ENCODE peak calls at places on chromosomes 4 and X, in six cellular contexts. T is IMR-90, U is Calu3, N is activated B cell treated with CpG ODN at 0.5 μM for 24 hours, V is psoas muscle, Q is stomach. D is an unnamed sample.

GRCh38 chrX:108000751-108001150 is 18.6 kb upstream of the TEX13B start:
- DNase-seq in T (no peak), U (no peak), N (no peak), V (peak), Q (no peak), D (no peak)

GRCh38 chr4:156949373-156949814 is 22.2 kb downstream of the PDGFC start:
- DNase-seq in T (peak), U (no peak), N (no peak), V (no peak), Q (no peak), D (no peak)

GRCh38 chr4:165318982-165319381 is 8.5 kb upstream of the MSMO1 start:
- DNase-seq in T (no peak), U (no peak), N (no peak), V (no peak), Q (no peak), D (no peak)

GRCh38 chrX:20623448-20623847 is 356.7 kb upstream of the RPS6KA3 start:
- DNase-seq in T (no peak), U (no peak), N (no peak), V (no peak), Q (no peak), D (no peak)

GRCh38 chr4:168979338-168979737 is 30.7 kb downstream of the CBR4 start:
- DNase-seq in T (no peak), U (no peak), N (no peak), V (no peak), Q (no peak), D (no peak)

GRCh38 chrX:372856-373640 is 13.7 kb downstream of the PPP2R3B start:
- DNase-seq in T (peak), U (no peak), N (no peak), V (no peak), Q (no peak), D (no peak)

GRCh38 chrX:68685722-68686683 is 38.5 kb downstream of the STARD8 start:
- DNase-seq in T (peak), U (no peak), N (no peak), V (peak), Q (no peak), D (no peak)

GRCh38 chrX:69028006-69028760 is 137.1 kb downstream of the PJA1 start:
- DNase-seq in T (no peak), U (no peak), N (no peak), V (no peak), Q (no peak), D (peak)

GRCh38 chrX:151239748-151240147 is 63.4 kb downstream of the GPR50 start:
- DNase-seq in T (no peak), U (no peak), N (no peak), V (no peak), Q (no peak), D (no peak)

GRCh38 chr4:155134136-155134535 is 74.3 kb upstream of the NPY2R start:
- DNase-seq in T (no peak), U (no peak), N (no peak), V (no peak), Q (no peak), D (no peak)

GRCh38 chr4:10084651-10085320 is 31.8 kb downstream of the WDR1 start:
- DNase-seq in T (no peak), U (no peak), N (no peak), V (no peak), Q (no peak), D (no peak)

GRCh38 chr4:13821522-13821921 is 194.0 kb upstream of the BOD1L1 start:
- DNase-seq in T (no peak), U (no peak), N (no peak), V (no peak), Q (no peak), D (no peak)
- TF ChIP-seq CTCF in T (peak), U (no peak), N (no peak), V (no peak), Q (no peak), D (no peak)

DNA sequence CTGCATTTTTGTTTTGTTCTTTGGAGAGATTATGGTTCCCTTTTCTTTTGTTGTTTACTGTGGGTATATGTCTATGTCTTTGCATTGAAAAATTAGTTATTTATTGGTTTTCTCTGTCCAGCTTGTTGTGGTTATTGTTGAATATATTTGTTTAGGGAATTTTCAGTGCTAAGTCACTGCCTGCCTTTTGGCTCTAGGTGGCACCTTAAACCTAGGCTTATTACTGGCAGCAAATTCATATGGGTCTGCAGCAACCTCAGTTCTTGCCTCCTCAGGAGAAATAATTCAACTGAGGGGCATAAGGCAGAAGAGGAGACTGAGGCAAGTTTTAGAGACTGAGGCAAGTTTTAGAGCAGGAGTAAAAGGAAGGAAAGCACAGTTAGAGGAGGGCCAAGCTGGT is 1157.3 kb upstream of the AGA start:
- DNase-seq in T (no peak), U (peak), N (no peak), V (no peak), Q (no peak), D (no peak)
- TF ChIP-seq CTCF in T (no peak), U (no peak), N (no peak), V (no peak), Q (no peak), D (peak)

GRCh38 chr4:73258668-73259551 is at the start of gene ANKRD17:
- DNase-seq in T (peak), U (peak), N (peak), V (peak), Q (peak), D (peak)

GRCh38 chr4:73257242-73257994 is 1.2 kb downstream of the ANKRD17 start:
- DNase-seq in T (peak), U (peak), N (no peak), V (peak), Q (peak), D (no peak)

GRCh38 chr4:73259552-73260140 is 1.0 kb upstream of the ANKRD17 start:
- DNase-seq in T (no peak), U (no peak), N (no peak), V (no peak), Q (no peak), D (no peak)

GRCh38 chr4:73257995-73258667 is 467 bp downstream of the ANKRD17 start:
- DNase-seq in T (peak), U (no peak), N (no peak), V (no peak), Q (no peak), D (no peak)
- TF ChIP-seq CTCF in T (peak), U (no peak), N (no peak), V (peak), Q (no peak), D (no peak)

DNA sequence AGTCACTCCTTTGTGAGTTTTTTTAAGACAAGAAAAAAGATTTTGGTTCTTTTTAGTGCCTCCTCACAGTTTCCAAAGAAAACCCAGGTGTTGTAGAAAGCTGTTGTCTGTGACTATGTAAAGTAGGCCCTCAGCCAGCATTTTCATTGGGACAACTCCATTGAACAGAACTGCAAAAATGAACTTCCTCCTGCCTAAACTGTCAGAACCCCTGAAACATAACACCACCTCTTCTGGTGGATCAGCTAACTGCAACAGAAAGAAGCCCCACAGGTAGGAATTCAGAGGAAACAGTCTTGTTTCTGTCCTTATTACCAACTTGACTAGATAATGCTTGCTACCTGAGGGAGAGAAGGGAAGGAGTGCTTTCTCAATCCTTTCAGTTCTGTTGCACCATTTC is 3.4 kb upstream of the ATP11C start:
- DNase-seq in T (no peak), U (no peak), N (no peak), V (no peak), Q (no peak), D (no peak)
- TF ChIP-seq CTCF in T (no peak), U (no peak), N (no peak), V (no peak), Q (no peak), D (no peak)

GRCh38 chr4:182746876-182747275 is 170.3 kb downstream of the DCTD start:
- DNase-seq in T (no peak), U (no peak), N (no peak), V (no peak), Q (no peak), D (no peak)

GRCh38 chr4:182752158-182752910 is 164.9 kb downstream of the DCTD start:
- DNase-seq in T (peak), U (no peak), N (no peak), V (no peak), Q (no peak), D (no peak)

GRCh38 chr4:182749768-182750167 is 167.4 kb downstream of the DCTD start:
- DNase-seq in T (peak), U (no peak), N (no peak), V (no peak), Q (no peak), D (no peak)

GRCh38 chr4:182748283-182748682 is 168.9 kb downstream of the DCTD start:
- DNase-seq in T (no peak), U (no peak), N (no peak), V (no peak), Q (no peak), D (no peak)

DNA sequence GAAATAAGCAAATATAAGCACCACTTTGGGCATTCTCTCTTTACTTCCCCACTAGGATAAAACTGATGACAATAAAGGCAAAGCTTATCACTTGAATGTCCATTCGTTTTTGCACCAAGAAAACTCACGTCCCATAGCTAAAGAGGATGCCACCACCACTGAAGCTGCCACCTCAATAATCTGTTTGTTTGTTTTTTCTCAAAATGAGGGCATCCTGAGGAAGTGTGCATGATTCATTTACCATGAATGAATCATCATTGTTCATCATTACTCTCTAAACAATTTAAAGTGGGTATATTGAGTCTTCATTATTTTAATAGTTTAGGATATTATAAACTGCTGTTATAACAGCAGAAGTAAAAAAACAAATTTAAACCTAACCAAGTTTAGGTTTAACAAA is 168.2 kb downstream of the DCTD start:
- DNase-seq in T (peak), U (no peak), N (no peak), V (no peak), Q (no peak), D (no peak)
- TF ChIP-seq CTCF in T (no peak), U (no peak), N (no peak), V (no peak), Q (no peak), D (no peak)

GRCh38 chrX:130109429-130110378 is 593 bp downstream of the ELF4 start:
- DNase-seq in T (peak), U (peak), N (peak), V (peak), Q (no peak), D (no peak)

GRCh38 chrX:130111220-130111934 is 1.1 kb upstream of the ELF4 start:
- DNase-seq in T (no peak), U (no peak), N (no peak), V (no peak), Q (no peak), D (no peak)

GRCh38 chrX:130110379-130111219 is at the start of gene ELF4:
- DNase-seq in T (peak), U (peak), N (peak), V (peak), Q (peak), D (no peak)

GRCh38 chrX:130106071-130106470 is 4.2 kb downstream of the ELF4 start:
- DNase-seq in T (no peak), U (no peak), N (no peak), V (no peak), Q (no peak), D (no peak)

GRCh38 chrX:130108647-130109428 is 1.5 kb downstream of the ELF4 start:
- DNase-seq in T (no peak), U (peak), N (no peak), V (peak), Q (no peak), D (no peak)
- TF ChIP-seq CTCF in T (no peak), U (no peak), N (no peak), V (no peak), Q (no peak), D (no peak)

DNA sequence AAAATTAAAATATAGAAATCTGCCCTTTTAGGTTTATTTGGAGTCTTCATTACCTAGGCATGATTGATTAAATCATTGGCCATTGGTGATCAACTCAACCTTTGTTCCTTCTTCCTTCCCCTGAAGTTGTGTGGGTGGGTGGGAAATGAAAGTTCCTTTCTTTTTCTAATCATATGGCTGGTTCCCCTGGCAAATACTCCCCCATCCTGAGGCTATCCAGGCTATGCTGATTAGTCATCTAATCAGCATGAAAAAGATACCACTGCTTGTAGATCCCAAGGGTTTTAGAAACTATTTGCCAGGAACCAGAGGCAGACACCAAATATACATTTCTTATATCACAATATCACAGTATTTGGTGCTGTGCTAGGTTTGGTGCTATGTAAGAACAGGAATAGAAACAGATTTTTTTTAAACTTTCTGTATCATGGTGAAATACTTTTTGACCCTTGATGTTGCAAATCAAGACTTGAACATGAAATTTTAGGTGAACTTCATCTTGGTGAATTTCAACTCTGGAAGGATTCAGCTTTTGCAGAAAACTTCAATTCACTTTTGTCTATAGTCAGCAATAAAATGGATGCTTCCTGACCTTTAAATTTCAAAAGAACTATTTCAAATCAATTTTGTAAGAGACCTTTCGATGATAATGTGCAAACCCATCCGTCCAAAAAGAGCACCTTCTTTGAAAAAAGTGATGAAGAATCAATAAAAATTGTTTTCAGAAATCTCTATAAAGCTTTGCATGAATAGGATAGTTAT is 71.1 kb downstream of the CCSER1 start:
- DNase-seq in T (no peak), U (no peak), N (no peak), V (no peak), Q (no peak), D (no peak)
- TF ChIP-seq CTCF in T (no peak), U (no peak), N (no peak), V (no peak), Q (no peak), D (no peak)

DNA sequence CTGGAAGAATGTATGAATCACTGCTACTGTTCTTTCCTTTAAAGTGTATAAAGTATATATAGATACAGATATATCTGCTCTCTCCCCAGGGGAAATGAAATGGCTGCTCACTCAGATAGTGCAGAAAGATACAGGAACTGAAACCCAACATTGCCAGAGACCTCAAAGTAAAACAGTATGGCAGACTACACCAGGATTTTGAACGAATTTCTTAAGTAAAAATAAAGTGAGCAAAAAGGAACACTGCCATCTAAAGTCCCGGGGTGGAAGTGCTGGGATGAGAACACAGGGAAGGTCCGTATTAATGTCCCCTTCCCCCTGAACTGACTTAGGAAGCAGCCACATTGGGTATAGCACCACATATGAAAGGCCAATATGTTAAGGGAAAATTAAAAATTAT is 93.4 kb downstream of the TMA16 start:
- DNase-seq in T (no peak), U (no peak), N (peak), V (no peak), Q (no peak), D (no peak)
- TF ChIP-seq CTCF in T (peak), U (no peak), N (no peak), V (no peak), Q (no peak), D (peak)